ENCODE peak calls at places on chromosomes 12 and 14, in eight cellular contexts. P is cardiac muscle cell, A is HCT116, W is neural progenitor cell, V is mesenchymal stem cell, Y is SK-N-SH, K is HepG2, D is keratinocyte. O is an unnamed sample. For H3K4me1, the result is how much of the 10 kb centered on the place peaks cover.

GRCh38 chr12:66156654-66157053 is 13.1 kb downstream of the TMBIM4 start:
- DNase-seq in W (no peak), Y (no peak), A (no peak), D (no peak), P (peak), K (no peak), V (no peak), O (no peak)

GRCh38 chr14:104731925-104732294 is 7.9 kb downstream of the ADSS1 start:
- DNase-seq in A (no peak), V (no peak), P (no peak), D (no peak), Y (no peak), K (no peak), W (no peak), O (no peak)

GRCh38 chr14:82009076-82009475 is 475.4 kb upstream of the SEL1L start:
- DNase-seq in A (no peak), P (no peak), D (no peak), W (peak), V (no peak), Y (peak), K (no peak), O (peak)

GRCh38 chr12:61452076-61452475 is 808.1 kb upstream of the USP15 start:
- DNase-seq in K (no peak), A (peak), V (no peak), Y (no peak), P (no peak), D (no peak), W (peak), O (peak)

GRCh38 chr14:22866874-22867273 is 4.7 kb upstream of the LRP10 start:
- DNase-seq in P (no peak), Y (no peak), V (no peak), D (no peak), K (no peak), W (no peak), A (no peak), O (no peak)

GRCh38 chr12:39966251-39966650 is 139.6 kb downstream of the SLC2A13 start:
- DNase-seq in V (no peak), W (no peak), Y (no peak), D (no peak), A (no peak), P (no peak), K (no peak), O (no peak)

GRCh38 chr14:37583358-37584210 is 11.5 kb downstream of the FOXA1 start:
- DNase-seq in P (no peak), D (no peak), K (peak), V (peak), W (peak), A (no peak), Y (no peak), O (no peak)

GRCh38 chr12:111503116-111503515 is 96.0 kb downstream of the ATXN2 start:
- DNase-seq in Y (no peak), A (no peak), D (no peak), W (no peak), P (no peak), K (no peak), V (peak), O (no peak)

GRCh38 chr12:90794212-90794611 is 160.8 kb downstream of the CCER1 start:
- DNase-seq in W (no peak), P (no peak), A (no peak), K (no peak), V (peak), D (no peak), Y (no peak), O (no peak)

GRCh38 chr14:61911534-61911933 is 149.3 kb downstream of the SNAPC1 start:
- DNase-seq in D (no peak), W (no peak), K (no peak), Y (no peak), V (no peak), P (no peak), A (no peak), O (no peak)

DNA sequence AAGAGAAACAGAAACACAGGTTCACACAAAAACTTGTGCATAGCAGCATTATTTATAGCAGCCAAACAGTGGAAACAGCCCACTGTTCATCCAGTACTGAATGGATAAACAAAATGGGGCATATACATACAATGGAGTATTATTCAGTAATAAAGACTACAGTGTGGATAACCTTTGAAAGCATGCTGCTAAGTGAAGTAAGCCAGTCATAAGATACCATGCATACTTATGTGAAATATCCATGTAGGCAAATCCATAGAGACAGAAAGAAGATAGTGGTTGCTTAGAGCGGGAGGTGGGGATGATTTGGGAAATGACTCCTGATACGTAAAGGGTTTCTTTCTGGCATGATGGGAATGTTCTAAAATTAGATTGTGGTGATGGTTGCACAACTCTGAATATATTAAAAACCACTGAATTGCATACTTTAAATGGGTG is 99.4 kb downstream of the CRADD start:
- DNase-seq in K (no peak), D (no peak), W (no peak), V (peak), Y (no peak), P (peak), A (no peak), O (peak)
- H3K4me1 ChIP-seq in K (under half), D (under half), W (under half), V (under half), Y (under half), P (under half), A (under half), O (under half)

DNA sequence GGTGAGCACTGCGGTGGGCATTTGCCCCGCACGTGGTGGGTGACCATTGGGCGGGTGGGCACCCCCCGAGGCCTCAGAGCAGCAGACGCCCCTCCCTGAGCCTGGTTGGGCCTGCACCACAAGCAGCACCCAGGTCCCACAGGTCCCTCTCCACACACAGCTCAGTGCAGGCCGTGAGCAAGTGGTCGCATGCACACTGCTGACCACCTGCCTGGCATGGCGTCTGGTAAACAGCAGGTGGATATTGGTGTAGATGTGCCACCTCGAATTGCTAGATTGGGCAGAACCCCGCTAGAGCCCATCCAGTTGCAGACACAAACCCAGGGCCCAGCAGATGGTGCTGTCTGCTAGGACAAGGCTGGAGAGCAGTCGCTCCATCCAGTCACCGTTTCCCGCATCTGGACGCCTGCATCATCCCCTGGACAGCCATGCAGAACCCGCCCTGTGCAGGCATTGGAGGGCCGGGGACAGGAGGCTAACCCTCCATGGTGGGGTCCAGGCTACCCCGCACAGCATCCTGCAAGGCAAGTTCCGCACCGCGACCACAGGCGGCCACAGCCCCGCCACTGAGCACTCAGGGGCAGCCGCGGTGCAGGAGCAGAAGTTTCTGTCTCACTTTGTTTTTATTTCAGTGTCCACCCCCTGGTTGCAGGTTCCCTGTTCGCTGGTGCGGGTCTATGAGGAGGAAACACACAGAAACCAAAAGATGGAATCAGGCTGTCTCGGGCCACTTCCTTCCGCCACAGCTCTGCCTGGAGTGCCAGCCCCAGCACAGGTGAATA is 45.6 kb upstream of the RIMBP2 start:
- DNase-seq in K (peak), A (peak), P (peak), Y (peak), V (peak), D (no peak), W (peak), O (peak)
- H3K4me3 ChIP-seq in K (no peak), A (no peak), P (no peak), Y (no peak), V (no peak), D (no peak), W (no peak), O (no peak)

DNA sequence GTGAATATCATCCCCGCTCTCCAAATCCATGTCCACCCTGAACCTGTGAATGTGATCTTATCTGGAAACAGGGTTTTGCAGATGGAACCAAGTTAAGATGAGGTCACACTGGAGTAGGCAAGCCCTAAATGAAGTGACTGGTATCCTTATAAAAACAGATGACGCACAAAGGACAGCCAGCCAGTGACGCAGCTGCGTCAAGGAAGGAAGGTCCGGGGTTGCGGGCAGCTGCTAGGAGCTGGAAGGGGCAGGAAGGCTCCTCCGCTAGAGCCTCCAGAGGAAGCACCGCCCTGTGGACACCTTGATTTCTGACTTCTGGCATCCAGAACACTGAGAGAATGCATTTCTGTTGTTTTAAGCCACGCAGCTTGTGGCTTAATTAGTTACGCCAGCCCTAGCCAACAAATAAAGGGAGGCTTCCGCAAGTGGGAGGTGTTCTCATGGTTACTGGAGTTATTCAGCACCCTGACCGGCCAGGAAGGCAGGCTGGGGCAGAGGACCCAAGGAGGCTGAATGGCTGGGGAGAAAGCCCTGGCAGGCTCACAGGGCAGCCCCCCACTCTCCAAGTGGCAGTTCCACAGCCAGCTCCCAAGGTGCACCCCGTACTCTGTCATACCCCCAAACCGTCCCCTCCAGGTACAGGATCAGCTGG is 127.6 kb upstream of the NCOR2 start:
- DNase-seq in P (peak), Y (no peak), D (no peak), V (no peak), A (no peak), W (no peak), K (no peak), O (no peak)
- H3K27ac ChIP-seq in P (no peak), Y (no peak), D (peak), V (peak), A (no peak), W (no peak), K (no peak), O (no peak)

GRCh38 chr12:19681007-19681406 is 241.7 kb downstream of the AEBP2 start:
- DNase-seq in D (no peak), W (no peak), A (no peak), Y (no peak), K (no peak), V (no peak), P (no peak), O (no peak)

GRCh38 chr12:19688489-19688888 is 249.2 kb downstream of the AEBP2 start:
- DNase-seq in W (no peak), Y (no peak), V (no peak), P (peak), A (no peak), K (no peak), D (no peak), O (no peak)

GRCh38 chr12:19689226-19689625 is 249.9 kb downstream of the AEBP2 start:
- DNase-seq in K (no peak), V (no peak), D (no peak), A (no peak), Y (no peak), P (no peak), W (no peak), O (no peak)

DNA sequence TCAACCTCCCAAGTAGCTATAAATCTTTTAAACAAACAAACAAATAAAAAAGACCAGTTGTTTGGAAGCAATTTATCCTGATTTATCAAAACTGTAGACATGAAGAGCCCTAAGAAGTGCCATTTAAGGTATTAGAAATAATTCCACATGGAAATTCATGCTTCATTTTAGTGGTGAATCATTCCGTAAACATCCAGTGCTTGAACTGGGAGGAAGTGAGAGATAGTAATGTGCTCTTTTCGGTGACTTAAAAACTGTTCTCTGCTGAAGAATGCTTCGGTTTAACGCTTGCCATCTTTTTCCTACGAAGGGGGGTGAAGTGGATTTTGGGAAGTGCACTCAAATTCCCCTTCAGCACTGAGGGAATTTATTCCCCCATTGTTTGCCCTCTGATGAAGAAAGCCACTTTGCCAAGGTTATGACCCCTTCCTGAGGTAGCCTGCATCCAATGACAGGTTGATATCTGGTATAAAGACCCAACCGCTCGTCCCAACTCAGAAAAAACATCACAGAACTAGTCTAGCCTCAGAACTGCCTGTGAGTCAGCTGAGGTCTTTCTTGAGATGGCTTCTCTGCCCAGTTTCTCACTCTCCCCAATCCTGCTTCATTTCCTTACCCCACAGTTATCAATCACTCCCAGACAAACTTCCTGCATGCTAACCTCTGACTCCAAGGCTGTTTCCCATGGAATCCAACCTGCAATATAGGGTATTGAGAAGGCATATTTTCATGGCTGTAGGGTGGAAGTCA is 244.1 kb downstream of the AEBP2 start:
- DNase-seq in W (no peak), P (peak), A (no peak), V (peak), K (peak), D (no peak), Y (no peak), O (no peak)
- H3K4me1 ChIP-seq in W (under half), P (under half), A (under half), V (under half), K (under half), D (under half), Y (under half), O (under half)

DNA sequence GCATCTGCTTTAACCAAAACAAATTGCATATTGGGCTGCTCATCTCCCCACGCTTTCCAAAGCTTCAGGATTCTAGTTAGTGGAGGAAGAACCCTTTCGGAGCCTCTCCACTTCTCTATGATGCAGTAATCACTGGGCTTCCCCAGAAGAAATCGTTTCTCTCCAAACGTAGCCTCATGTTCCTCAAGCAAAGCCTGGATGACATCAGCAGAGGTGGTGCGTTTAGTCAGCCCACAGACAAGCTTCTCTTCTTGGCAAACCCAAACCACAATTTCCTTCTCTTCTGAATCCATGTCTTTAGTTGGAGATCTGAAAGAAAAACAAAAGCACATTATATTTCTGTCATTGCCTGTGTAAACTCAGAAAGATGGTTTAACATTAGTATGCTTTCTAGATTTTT is 30.6 kb downstream of the RASSF9 start:
- DNase-seq in V (no peak), Y (no peak), W (no peak), K (no peak), A (no peak), D (no peak), P (peak), O (no peak)
- H3K4me3 ChIP-seq in V (no peak), Y (no peak), W (no peak), K (no peak), A (no peak), D (no peak), P (no peak), O (no peak)

DNA sequence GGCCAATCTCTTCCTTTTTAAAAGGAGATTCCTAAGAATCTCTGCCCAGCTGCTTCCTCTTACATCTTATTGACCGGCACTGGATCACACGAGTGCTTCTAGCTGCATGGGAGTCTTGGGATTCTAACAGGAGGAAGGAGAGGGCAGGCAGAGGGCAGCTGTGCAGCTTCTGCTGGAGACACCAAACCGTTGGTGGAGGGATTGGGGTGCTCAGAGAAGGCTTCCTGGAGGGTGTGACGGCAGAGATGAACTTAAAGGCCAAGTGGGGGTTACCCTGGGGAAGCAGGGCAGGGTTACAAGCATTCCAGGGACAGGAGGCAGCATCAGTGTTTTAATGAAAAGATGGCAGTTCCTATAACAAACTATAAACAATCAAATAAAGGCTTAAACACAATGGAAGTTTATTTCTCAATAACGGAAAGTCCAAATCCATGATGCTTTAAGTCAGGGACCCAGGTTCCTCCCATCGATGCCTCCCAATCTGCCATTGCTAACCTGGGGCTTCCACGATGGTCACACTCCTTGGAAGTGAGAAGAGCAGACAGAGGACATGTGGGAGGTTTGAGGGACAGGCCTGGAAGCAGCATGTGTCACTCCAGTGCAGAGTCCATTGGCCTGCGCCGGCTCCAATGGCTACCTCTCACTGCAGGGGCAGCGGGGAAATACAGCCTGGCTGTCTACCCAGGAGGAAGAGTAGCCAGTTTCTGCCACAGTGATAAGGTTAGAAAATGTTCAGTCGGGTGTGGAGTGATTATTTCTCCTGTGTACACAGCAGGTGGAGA is 53.1 kb upstream of the DDX11 start:
- DNase-seq in V (no peak), Y (no peak), W (no peak), D (no peak), A (no peak), K (no peak), P (no peak), O (no peak)
- H3K27ac ChIP-seq in V (no peak), Y (no peak), W (no peak), D (no peak), A (no peak), K (no peak), P (no peak), O (no peak)

GRCh38 chr12:104280111-104280510 is 23.4 kb upstream of the EID3 start:
- DNase-seq in A (no peak), D (no peak), W (no peak), V (no peak), K (no peak), P (no peak), Y (no peak), O (no peak)
- H3K4me1 ChIP-seq in A (half or more), D (under half), W (under half), V (under half), K (under half), P (under half), Y (under half), O (under half)

GRCh38 chr12:72273851-72274284 is 1.7 kb downstream of the TRHDE start:
- DNase-seq in W (no peak), K (no peak), P (no peak), V (peak), A (no peak), Y (no peak), D (no peak), O (peak)
- H3K4me3 ChIP-seq in W (peak), K (no peak), P (peak), V (peak), A (peak), Y (peak), D (no peak), O (peak)

DNA sequence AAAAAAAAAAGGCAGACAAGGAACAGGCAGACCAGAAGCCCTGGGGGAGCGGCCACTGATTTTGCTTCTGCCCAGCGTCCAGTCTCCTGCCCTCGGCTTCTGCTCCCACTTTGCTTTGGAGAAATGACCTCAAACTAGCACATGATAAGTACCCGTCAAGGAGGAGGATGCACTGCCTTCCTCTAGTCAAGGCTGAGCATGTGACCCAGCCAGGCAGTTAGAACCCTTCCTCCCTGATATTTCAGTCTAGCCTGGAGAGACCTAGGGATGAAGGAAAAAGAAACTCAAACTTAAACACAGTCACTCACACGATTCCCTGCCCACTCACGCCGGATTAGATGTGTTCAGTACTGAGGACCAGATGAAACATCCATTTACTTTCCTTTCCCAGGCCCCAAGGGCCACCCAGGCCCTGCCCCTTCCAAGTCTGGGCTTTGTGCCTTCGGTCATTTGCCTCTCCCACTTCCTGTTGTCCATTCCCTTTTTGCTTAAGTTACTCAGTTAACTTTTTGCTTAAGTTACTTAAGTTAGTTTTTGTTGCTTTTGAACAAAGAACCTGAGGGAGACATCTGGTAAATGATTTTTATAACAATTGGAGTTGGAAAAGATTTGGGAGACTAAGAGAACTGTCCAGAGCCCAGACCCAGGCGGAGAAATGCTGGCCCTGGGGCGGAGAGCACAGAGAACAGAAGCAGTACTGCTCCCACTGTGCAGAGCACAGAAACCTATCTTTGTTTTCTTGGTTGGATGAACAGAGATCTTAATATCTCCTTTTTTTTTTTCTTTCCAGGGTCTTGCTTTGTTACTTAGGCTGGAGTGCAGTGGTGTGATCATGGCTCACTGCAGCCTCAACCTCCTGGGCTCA is 23.0 kb upstream of the TTC7B start:
- DNase-seq in V (peak), K (no peak), P (peak), D (no peak), A (no peak), W (no peak), Y (no peak), O (no peak)
- H3K27ac ChIP-seq in V (no peak), K (no peak), P (no peak), D (no peak), A (no peak), W (no peak), Y (no peak), O (no peak)